ENCODE peak calls at places on chromosomes 5 and 9, in six cellular contexts. J is heart right ventricle, P is Peyer's patch, F is hypothalamus, I is sigmoid colon, R is GM10248. B is an unnamed sample.

GRCh38 chr9:17783227-17783626 is 204.4 kb downstream of the SH3GL2 start:
- DNase-seq in J (no peak), P (no peak), F (no peak), I (no peak), R (no peak), B (no peak)

GRCh38 chr9:125889122-125889523 is 141.9 kb downstream of the PBX3 start:
- DNase-seq in J (peak; percentile 45), P (no peak), F (peak; percentile 39), I (peak; percentile 74), R (peak; percentile 8), B (no peak)

GRCh38 chr5:151742870-151743294 is 15.5 kb downstream of the ATOX1 start:
- DNase-seq in J (peak; percentile 22), P (no peak), F (peak; percentile 60), I (peak; percentile 76), R (no peak), B (no peak)

GRCh38 chr5:2841208-2841607 is 89.7 kb upstream of the IRX2 start:
- DNase-seq in J (no peak), P (no peak), F (no peak), I (no peak), R (no peak), B (no peak)

GRCh38 chr9:117414906-117415583 is at the start of gene ASTN2:
- DNase-seq in J (peak; percentile 14), P (no peak), F (peak; percentile 66), I (no peak), R (peak; percentile 20), B (no peak)

GRCh38 chr9:81720450-81721086 is 31.2 kb upstream of the TLE1 start:
- DNase-seq in J (no peak), P (no peak), F (no peak), I (no peak), R (no peak), B (no peak)

GRCh38 chr5:153641183-153641688 is 150.8 kb downstream of the GRIA1 start:
- DNase-seq in J (no peak), P (no peak), F (no peak), I (no peak), R (no peak), B (no peak)

GRCh38 chr5:122297587-122298298 is 14.3 kb upstream of the SNCAIP start:
- DNase-seq in J (no peak), P (no peak), F (no peak), I (no peak), R (no peak), B (no peak)

GRCh38 chr9:136956604-136957003 is 4.5 kb downstream of the LCN12 start:
- DNase-seq in J (no peak), P (no peak), F (no peak), I (no peak), R (no peak), B (no peak)

GRCh38 chr9:114691046-114691955 is 9.3 kb upstream of the TEX48 start:
- DNase-seq in J (no peak), P (no peak), F (no peak), I (no peak), R (no peak), B (no peak)

GRCh38 chr5:133381571-133382365 is 230.6 kb downstream of the FSTL4 start:
- DNase-seq in J (no peak), P (no peak), F (no peak), I (peak; percentile 40), R (no peak), B (no peak)

GRCh38 chr9:126228779-126229444 is 97.7 kb upstream of the MVB12B start:
- DNase-seq in J (peak; percentile 71), P (peak; percentile 53), F (peak; percentile 83), I (peak; percentile 84), R (peak; percentile 85), B (peak; percentile 7)

GRCh38 chr9:87862536-87863268 is 20.0 kb upstream of the SPATA31E1 start:
- DNase-seq in J (no peak), P (no peak), F (no peak), I (no peak), R (no peak), B (no peak)

GRCh38 chr9:85004818-85005413 is 335.4 kb downstream of the NTRK2 start:
- DNase-seq in J (no peak), P (no peak), F (no peak), I (no peak), R (peak; percentile 26), B (no peak)

GRCh38 chr5:160375166-160375565 is 4.7 kb upstream of the C1QTNF2 start:
- DNase-seq in J (no peak), P (no peak), F (no peak), I (no peak), R (no peak), B (no peak)

GRCh38 chr9:127974769-127975261 is 6.0 kb downstream of the EEIG1 start:
- DNase-seq in J (no peak), P (no peak), F (no peak), I (peak; percentile 89), R (no peak), B (no peak)

GRCh38 chr5:111694183-111694582 is 62.8 kb downstream of the NREP start:
- DNase-seq in J (no peak), P (no peak), F (no peak), I (no peak), R (no peak), B (no peak)

GRCh38 chr5:57032151-57032551 is 80.2 kb upstream of the MIER3 start:
- DNase-seq in J (no peak), P (no peak), F (no peak), I (no peak), R (no peak), B (no peak)

GRCh38 chr9:734831-735511 is 106.5 kb upstream of the DMRT1 start:
- DNase-seq in J (no peak), P (no peak), F (peak; percentile 27), I (peak; percentile 84), R (no peak), B (peak; percentile 82)

GRCh38 chr5:107247427-107247826 is 423.3 kb downstream of the EFNA5 start:
- DNase-seq in J (no peak), P (no peak), F (no peak), I (no peak), R (no peak), B (no peak)

GRCh38 chr5:39256472-39256871 is 37.1 kb upstream of the FYB1 start:
- DNase-seq in J (no peak), P (no peak), F (no peak), I (no peak), R (peak; percentile 20), B (peak; percentile 35)

GRCh38 chr9:75150512-75150911 is 62.2 kb downstream of the OSTF1 start:
- DNase-seq in J (no peak), P (no peak), F (no peak), I (no peak), R (no peak), B (no peak)

GRCh38 chr5:151230048-151230680 is 6.3 kb upstream of the CCDC69 start:
- DNase-seq in J (no peak), P (no peak), F (no peak), I (no peak), R (no peak), B (no peak)

GRCh38 chr9:135780626-135781025 is 78.6 kb downstream of the KCNT1 start:
- DNase-seq in J (no peak), P (no peak), F (no peak), I (no peak), R (no peak), B (no peak)

GRCh38 chr5:169716287-169716686 is 79.2 kb downstream of the DOCK2 start:
- DNase-seq in J (no peak), P (no peak), F (no peak), I (no peak), R (no peak), B (peak; percentile 75)

GRCh38 chr5:115432691-115433090 is 111.9 kb downstream of the FEM1C start:
- DNase-seq in J (no peak), P (no peak), F (no peak), I (no peak), R (no peak), B (no peak)

GRCh38 chr5:74581988-74582365 is 58.6 kb downstream of the ENC1 start:
- DNase-seq in J (no peak), P (no peak), F (no peak), I (no peak), R (no peak), B (no peak)

GRCh38 chr5:142716963-142717362 is 31.1 kb upstream of the FGF1 start:
- DNase-seq in J (peak; percentile 38), P (no peak), F (peak; percentile 77), I (no peak), R (peak; percentile 37), B (no peak)

GRCh38 chr5:149941795-149942194 is 2.8 kb downstream of the PDE6A start:
- DNase-seq in J (no peak), P (no peak), F (no peak), I (no peak), R (no peak), B (no peak)

GRCh38 chr9:16425572-16425971 is 444.9 kb downstream of the BNC2 start:
- DNase-seq in J (no peak), P (no peak), F (no peak), I (no peak), R (no peak), B (no peak)

GRCh38 chr5:93791520-93791972 is 50.1 kb upstream of the POU5F2 start:
- DNase-seq in J (no peak), P (no peak), F (no peak), I (no peak), R (no peak), B (peak; percentile 68)